ENCODE peak calls at places on chromosomes 11 and 22, in five cellular contexts. N, J, C, X and F are unnamed samples.

GRCh38 chr11:60348116-60348515 is 21.1 kb downstream of the MS4A6E start:
- DNase-seq in X (no peak), N (no peak), J (no peak), C (no peak), F (no peak)

GRCh38 chr22:42077486-42078125 is 1.9 kb upstream of the SMDT1 start:
- DNase-seq in J (no peak), N (no peak), C (no peak), X (no peak), F (no peak)

GRCh38 chr22:23241562-23242472 is 61.5 kb downstream of the BCR start:
- DNase-seq in N (no peak), J (no peak), X (no peak), C (no peak), F (no peak)

GRCh38 chr22:32058656-32059280 is 15.7 kb downstream of the SLC5A1 start:
- DNase-seq in C (peak), J (no peak), X (no peak), N (no peak), F (no peak)

GRCh38 chr11:1690167-1691026 is 6.6 kb upstream of the KRTAP5-6 start:
- DNase-seq in N (no peak), X (no peak), C (no peak), J (no peak), F (no peak)

GRCh38 chr22:20463324-20464095 is 25.9 kb upstream of the SCARF2 start:
- DNase-seq in J (no peak), N (no peak), X (no peak), C (no peak), F (no peak)

GRCh38 chr11:13316528-13316961 is 39.0 kb downstream of the BMAL1 start:
- DNase-seq in C (peak), N (peak), X (no peak), J (no peak), F (no peak)

GRCh38 chr11:99534812-99535211 is 514.1 kb downstream of the CNTN5 start:
- DNase-seq in N (peak), C (peak), X (no peak), J (no peak), F (no peak)

GRCh38 chr11:120013325-120014250 is 124.3 kb downstream of the TRIM29 start:
- DNase-seq in C (peak), N (peak), X (no peak), J (peak), F (no peak)

GRCh38 chr11:17531818-17532131 is 12.4 kb downstream of the USH1C start:
- DNase-seq in X (no peak), J (no peak), N (peak), C (peak), F (no peak)